ENCODE peak calls at places on chromosomes 6 and 20, in eight cellular contexts. H, W, V, F, Y, B, D and R are unnamed samples.

GRCh38 chr6:27752038-27752885 is 159.9 kb downstream of the OR2B2 start:
- DNase-seq in D (peak), V (peak), Y (peak), H (peak), W (peak), F (peak), B (peak), R (peak)

GRCh38 chr6:89640804-89641203 is 2.3 kb upstream of the LYRM2 start:
- DNase-seq in H (no peak), W (no peak), F (no peak), B (peak), Y (peak), V (no peak), D (no peak), R (no peak)

GRCh38 chr20:47351643-47352331 is 4.7 kb downstream of the ZMYND8 start:
- DNase-seq in Y (no peak), F (no peak), D (peak), V (no peak), B (no peak), H (no peak), W (peak), R (no peak)

GRCh38 chr20:51692806-51693400 is 75.3 kb downstream of the ATP9A start:
- DNase-seq in W (no peak), F (no peak), V (no peak), B (no peak), Y (no peak), D (no peak), H (no peak), R (no peak)

GRCh38 chr6:84093405-84094049 is 60.0 kb downstream of the MRAP2 start:
- DNase-seq in W (no peak), H (no peak), D (no peak), Y (no peak), B (no peak), F (no peak), V (no peak), R (no peak)

GRCh38 chr6:37059344-37060194 is 54.1 kb downstream of the FGD2 start:
- DNase-seq in W (peak), Y (peak), H (no peak), B (peak), D (no peak), V (no peak), F (no peak), R (peak)

GRCh38 chr6:4240148-4240547 is 104.8 kb upstream of the ECI2 start:
- DNase-seq in W (no peak), H (no peak), D (no peak), V (no peak), F (no peak), B (no peak), Y (no peak), R (no peak)

GRCh38 chr6:7496266-7496875 is 45.1 kb upstream of the DSP start:
- DNase-seq in F (no peak), D (no peak), W (no peak), H (no peak), B (peak), Y (no peak), V (no peak), R (no peak)

GRCh38 chr6:72669324-72669723 is 47.5 kb downstream of the KCNQ5 start:
- DNase-seq in B (no peak), W (no peak), Y (no peak), V (no peak), D (no peak), F (no peak), H (no peak), R (no peak)